ENCODE peak calls at places on chromosomes 11 and 22, in seven cellular contexts. Q is HFF-Myc, T is GM20000, E is tibial artery, N is brain microvascular endothelial cell, L is RWPE1, I is AG04450. K is an unnamed sample.

GRCh38 chr22:49825436-49825835 is 2.2 kb downstream of the BRD1 start:
- DNase-seq in Q (no peak), T (no peak), E (no peak), N (peak), L (no peak), I (no peak), K (no peak)

GRCh38 chr11:111439905-111440304 is 60.8 kb upstream of the POU2AF1 start:
- DNase-seq in Q (no peak), T (no peak), E (no peak), N (no peak), L (no peak), I (no peak), K (no peak)

GRCh38 chr11:332651-333480 is 12.2 kb upstream of the IFITM3 start:
- DNase-seq in Q (no peak), T (no peak), E (no peak), N (no peak), L (no peak), I (no peak), K (no peak)

GRCh38 chr22:26753125-26753862 is 95.9 kb downstream of the MIAT start:
- DNase-seq in Q (no peak), T (no peak), E (no peak), N (no peak), L (no peak), I (no peak), K (no peak)

GRCh38 chr11:9568161-9568853 is 5.2 kb upstream of the WEE1 start:
- DNase-seq in Q (no peak), T (no peak), E (no peak), N (no peak), L (no peak), I (no peak), K (no peak)

GRCh38 chr22:20479612-20480196 is 15.9 kb downstream of the KLHL22 start:
- DNase-seq in Q (no peak), T (no peak), E (no peak), N (no peak), L (no peak), I (no peak), K (no peak)

GRCh38 chr11:84465040-84465439 is 1162.1 kb downstream of the DLG2 start:
- DNase-seq in Q (no peak), T (no peak), E (no peak), N (no peak), L (no peak), I (no peak), K (no peak)

GRCh38 chr22:24208012-24208749 is 26.9 kb downstream of the SUSD2 start:
- DNase-seq in Q (peak), T (no peak), E (peak), N (peak), L (peak), I (peak), K (peak)

GRCh38 chr22:35413624-35414023 is 13.7 kb downstream of the MCM5 start:
- DNase-seq in Q (no peak), T (no peak), E (no peak), N (no peak), L (no peak), I (no peak), K (no peak)

GRCh38 chr11:3127706-3128355 is 37.3 kb downstream of the OSBPL5 start:
- DNase-seq in Q (no peak), T (no peak), E (no peak), N (no peak), L (no peak), I (no peak), K (no peak)

GRCh38 chr22:45077286-45077685 is 67.5 kb upstream of the PHF21B start:
- DNase-seq in Q (no peak), T (no peak), E (no peak), N (no peak), L (no peak), I (no peak), K (no peak)

GRCh38 chr11:7444582-7444981 is 40.7 kb upstream of the OLFML1 start:
- DNase-seq in Q (no peak), T (no peak), E (no peak), N (no peak), L (no peak), I (no peak), K (no peak)

GRCh38 chr11:128503231-128503991 is 83.9 kb downstream of the ETS1 start:
- DNase-seq in Q (peak), T (no peak), E (no peak), N (peak), L (peak), I (peak), K (no peak)

GRCh38 chr22:34055525-34056200 is 135.4 kb upstream of the LARGE1 start:
- DNase-seq in Q (no peak), T (no peak), E (no peak), N (no peak), L (no peak), I (no peak), K (no peak)

GRCh38 chr11:124402326-124402922 is 3.6 kb upstream of the OR8B3 start:
- DNase-seq in Q (peak), T (peak), E (peak), N (peak), L (peak), I (peak), K (peak)

GRCh38 chr11:120807414-120808150 is 216.3 kb upstream of the TBCEL start:
- DNase-seq in Q (peak), T (no peak), E (no peak), N (peak), L (peak), I (peak), K (peak)

GRCh38 chr22:31210830-31211503 is 1.1 kb upstream of the LIMK2 start:
- DNase-seq in Q (no peak), T (no peak), E (peak), N (no peak), L (no peak), I (no peak), K (no peak)

GRCh38 chr11:69636512-69636866 is 4.5 kb upstream of the CCND1 start:
- DNase-seq in Q (peak), T (no peak), E (peak), N (peak), L (no peak), I (peak), K (peak)

GRCh38 chr22:28799834-28800307 is 498 bp downstream of the XBP1 start:
- DNase-seq in Q (no peak), T (peak), E (peak), N (peak), L (peak), I (peak), K (peak)

GRCh38 chr11:97979741-97980140 is 1041.0 kb upstream of the CNTN5 start:
- DNase-seq in Q (no peak), T (no peak), E (no peak), N (no peak), L (no peak), I (no peak), K (no peak)

GRCh38 chr11:65871811-65872548 is 620 bp downstream of the EFEMP2 start:
- DNase-seq in Q (no peak), T (no peak), E (no peak), N (peak), L (no peak), I (no peak), K (no peak)

GRCh38 chr11:61111786-61112517 is 9.7 kb downstream of the CD5 start:
- DNase-seq in Q (no peak), T (no peak), E (no peak), N (no peak), L (no peak), I (no peak), K (no peak)

GRCh38 chr11:47410404-47411264 is 2.2 kb downstream of the SLC39A13 start:
- DNase-seq in Q (no peak), T (no peak), E (no peak), N (no peak), L (no peak), I (no peak), K (no peak)

GRCh38 chr11:10906521-10906920 is 48.7 kb upstream of the ZBED5 start:
- DNase-seq in Q (no peak), T (no peak), E (no peak), N (peak), L (no peak), I (no peak), K (no peak)

GRCh38 chr22:39415506-39415905 is 15.9 kb downstream of the TAB1 start:
- DNase-seq in Q (no peak), T (no peak), E (no peak), N (no peak), L (no peak), I (no peak), K (no peak)

GRCh38 chr11:7353100-7353499 is 101.4 kb downstream of the SYT9 start:
- DNase-seq in Q (no peak), T (peak), E (no peak), N (peak), L (no peak), I (no peak), K (peak)

GRCh38 chr11:126578426-126578825 is 222.9 kb downstream of the ST3GAL4 start:
- DNase-seq in Q (no peak), T (no peak), E (no peak), N (no peak), L (no peak), I (no peak), K (no peak)

GRCh38 chr11:126578021-126578420 is 222.5 kb downstream of the ST3GAL4 start:
- DNase-seq in Q (no peak), T (no peak), E (no peak), N (no peak), L (no peak), I (no peak), K (no peak)

GRCh38 chr11:126570489-126570888 is 215.0 kb downstream of the ST3GAL4 start:
- DNase-seq in Q (no peak), T (no peak), E (no peak), N (no peak), L (no peak), I (no peak), K (no peak)

GRCh38 chr11:126575849-126576248 is 220.4 kb downstream of the ST3GAL4 start:
- DNase-seq in Q (no peak), T (no peak), E (no peak), N (no peak), L (no peak), I (no peak), K (no peak)

GRCh38 chr11:126573325-126574076 is 218.0 kb downstream of the ST3GAL4 start:
- DNase-seq in Q (no peak), T (no peak), E (no peak), N (no peak), L (no peak), I (no peak), K (no peak)
- TF ChIP-seq CTCF in Q (peak), T (no peak), E (no peak), N (peak), L (no peak), I (peak), K (peak)

GRCh38 chr22:48379371-48379770 is 1448.3 kb downstream of the BRD1 start:
- DNase-seq in Q (no peak), T (no peak), E (no peak), N (no peak), L (no peak), I (no peak), K (no peak)
- TF ChIP-seq CTCF in Q (no peak), T (no peak), E (no peak), N (no peak), L (no peak), I (no peak), K (no peak)

GRCh38 chr11:5267033-5267563 is 2.6 kb downstream of the HBE1 start:
- DNase-seq in Q (no peak), T (no peak), E (no peak), N (no peak), L (no peak), I (no peak), K (no peak)
- TF ChIP-seq CTCF in Q (no peak), T (no peak), E (no peak), N (no peak), L (no peak), I (no peak), K (no peak)

DNA sequence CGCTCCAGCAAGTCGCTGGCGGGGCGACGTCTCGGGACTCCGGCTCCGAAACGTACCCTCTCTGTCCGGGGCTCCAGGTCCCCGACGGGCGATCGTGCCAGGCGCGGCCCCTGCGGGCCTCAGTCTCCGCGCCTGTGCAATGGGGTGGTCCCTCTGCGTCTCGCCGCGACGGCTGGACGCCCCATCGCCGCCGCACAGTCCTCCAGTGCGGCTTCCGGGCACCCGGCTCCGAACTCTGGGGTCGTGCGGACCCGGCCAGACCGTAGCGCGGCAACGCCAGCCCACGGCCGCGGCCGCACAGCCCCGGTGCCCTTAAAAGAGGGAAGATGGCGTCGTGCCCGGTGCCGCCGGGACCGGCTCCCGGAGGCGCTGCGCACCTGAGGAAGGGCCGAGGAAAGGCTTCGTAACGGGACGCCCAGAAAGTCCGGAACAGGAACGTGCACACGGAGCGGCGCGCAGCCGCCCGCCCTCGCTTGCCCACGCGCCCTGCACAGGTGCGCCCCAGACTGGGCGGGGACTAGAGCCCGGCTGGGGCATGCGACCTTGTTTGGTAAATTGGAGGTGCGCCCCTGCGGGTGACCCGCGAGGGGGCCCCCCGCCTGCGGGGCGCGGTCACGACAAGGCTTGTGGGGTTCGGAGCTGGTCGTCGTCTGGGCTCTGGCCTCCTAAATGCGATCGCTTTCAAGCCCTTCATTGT is 525 bp downstream of the BIK start:
- DNase-seq in Q (no peak), T (peak), E (no peak), N (no peak), L (no peak), I (no peak), K (no peak)
- TF ChIP-seq CTCF in Q (no peak), T (no peak), E (no peak), N (no peak), L (no peak), I (no peak), K (no peak)

GRCh38 chr11:35618497-35619029 is 303 bp downstream of the FJX1 start:
- DNase-seq in Q (no peak), T (peak), E (no peak), N (no peak), L (peak), I (no peak), K (no peak)
- TF ChIP-seq CTCF in Q (no peak), T (no peak), E (no peak), N (no peak), L (no peak), I (peak), K (no peak)

DNA sequence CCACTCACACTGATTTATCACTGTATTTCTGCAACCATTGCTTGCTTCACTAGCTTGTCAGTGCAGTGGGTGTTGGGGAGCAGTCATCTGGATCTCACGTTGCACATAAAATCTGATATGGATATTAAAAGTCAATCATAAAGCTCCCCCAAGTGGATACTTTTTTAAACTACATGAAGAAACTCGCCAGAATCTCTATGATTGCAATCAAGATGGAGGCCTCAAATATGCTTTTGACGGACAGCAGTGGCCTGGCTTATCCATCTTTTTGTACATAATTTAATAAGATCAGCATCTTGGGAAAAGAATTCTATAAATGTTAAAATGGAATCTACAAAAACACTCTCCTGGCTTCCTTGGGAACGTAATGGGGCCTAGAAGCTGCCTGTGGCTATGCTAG is 137.7 kb downstream of the WT1 start:
- DNase-seq in Q (peak), T (peak), E (no peak), N (peak), L (peak), I (no peak), K (no peak)
- TF ChIP-seq CTCF in Q (no peak), T (no peak), E (no peak), N (peak), L (peak), I (peak), K (peak)

GRCh38 chr11:13777341-13777985 is 109.0 kb downstream of the FAR1 start:
- DNase-seq in Q (no peak), T (no peak), E (no peak), N (no peak), L (no peak), I (no peak), K (no peak)

GRCh38 chr11:13778345-13778744 is 109.9 kb downstream of the FAR1 start:
- DNase-seq in Q (no peak), T (no peak), E (no peak), N (no peak), L (no peak), I (no peak), K (no peak)

GRCh38 chr11:13772223-13773046 is 104.0 kb downstream of the FAR1 start:
- DNase-seq in Q (peak), T (peak), E (no peak), N (peak), L (peak), I (peak), K (peak)

GRCh38 chr11:13775471-13775870 is 107.0 kb downstream of the FAR1 start:
- DNase-seq in Q (no peak), T (no peak), E (no peak), N (no peak), L (no peak), I (no peak), K (no peak)

GRCh38 chr11:13776134-13776815 is 107.8 kb downstream of the FAR1 start:
- DNase-seq in Q (no peak), T (no peak), E (no peak), N (no peak), L (no peak), I (no peak), K (no peak)
- TF ChIP-seq CTCF in Q (peak), T (no peak), E (no peak), N (peak), L (no peak), I (no peak), K (peak)

GRCh38 chr11:133930053-133930766 is 26.6 kb downstream of the IGSF9B start:
- DNase-seq in Q (no peak), T (no peak), E (no peak), N (no peak), L (no peak), I (no peak), K (no peak)

GRCh38 chr11:133931449-133932060 is 25.2 kb downstream of the IGSF9B start:
- DNase-seq in Q (no peak), T (no peak), E (no peak), N (no peak), L (no peak), I (no peak), K (no peak)

GRCh38 chr11:133928628-133929059 is 28.1 kb downstream of the IGSF9B start:
- DNase-seq in Q (no peak), T (no peak), E (no peak), N (no peak), L (peak), I (no peak), K (no peak)

GRCh38 chr11:133929401-133930052 is 27.2 kb downstream of the IGSF9B start:
- DNase-seq in Q (no peak), T (no peak), E (no peak), N (no peak), L (no peak), I (no peak), K (no peak)

DNA sequence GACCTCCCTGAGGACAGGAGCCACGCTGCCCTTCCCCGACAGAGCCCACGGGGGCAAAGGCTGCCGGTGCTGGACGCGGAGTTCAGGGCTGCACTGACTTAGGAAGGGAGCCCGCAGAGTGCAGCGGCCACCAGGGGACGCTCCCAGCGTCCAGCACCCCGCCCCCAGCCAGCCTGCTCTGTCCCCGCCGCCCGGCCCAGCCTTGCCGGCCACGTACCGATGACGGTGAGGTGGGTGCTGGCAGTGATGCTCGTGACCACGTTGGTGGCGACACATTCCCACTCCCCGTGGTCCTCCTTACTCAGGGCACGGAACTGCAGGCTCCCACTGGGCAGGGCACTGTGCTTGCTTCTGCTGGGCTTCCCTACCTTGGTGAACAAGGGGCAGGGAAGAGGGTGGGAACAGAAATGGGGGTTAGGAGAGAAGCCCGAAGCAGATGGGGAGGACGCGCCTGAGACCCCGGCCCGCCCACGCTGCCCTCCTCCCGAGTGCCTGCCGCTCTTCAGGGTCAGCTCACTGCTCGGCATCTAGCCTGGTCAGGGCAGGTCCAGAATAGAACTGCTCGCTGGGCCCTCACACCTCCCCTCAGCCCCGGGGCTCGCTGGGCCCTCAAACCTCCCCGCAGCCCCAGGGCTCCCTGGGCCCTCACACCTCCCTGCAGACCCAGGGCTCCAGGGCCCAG is 25.9 kb downstream of the IGSF9B start:
- DNase-seq in Q (no peak), T (no peak), E (no peak), N (no peak), L (no peak), I (no peak), K (no peak)
- TF ChIP-seq CTCF in Q (peak), T (no peak), E (peak), N (peak), L (peak), I (peak), K (peak)

DNA sequence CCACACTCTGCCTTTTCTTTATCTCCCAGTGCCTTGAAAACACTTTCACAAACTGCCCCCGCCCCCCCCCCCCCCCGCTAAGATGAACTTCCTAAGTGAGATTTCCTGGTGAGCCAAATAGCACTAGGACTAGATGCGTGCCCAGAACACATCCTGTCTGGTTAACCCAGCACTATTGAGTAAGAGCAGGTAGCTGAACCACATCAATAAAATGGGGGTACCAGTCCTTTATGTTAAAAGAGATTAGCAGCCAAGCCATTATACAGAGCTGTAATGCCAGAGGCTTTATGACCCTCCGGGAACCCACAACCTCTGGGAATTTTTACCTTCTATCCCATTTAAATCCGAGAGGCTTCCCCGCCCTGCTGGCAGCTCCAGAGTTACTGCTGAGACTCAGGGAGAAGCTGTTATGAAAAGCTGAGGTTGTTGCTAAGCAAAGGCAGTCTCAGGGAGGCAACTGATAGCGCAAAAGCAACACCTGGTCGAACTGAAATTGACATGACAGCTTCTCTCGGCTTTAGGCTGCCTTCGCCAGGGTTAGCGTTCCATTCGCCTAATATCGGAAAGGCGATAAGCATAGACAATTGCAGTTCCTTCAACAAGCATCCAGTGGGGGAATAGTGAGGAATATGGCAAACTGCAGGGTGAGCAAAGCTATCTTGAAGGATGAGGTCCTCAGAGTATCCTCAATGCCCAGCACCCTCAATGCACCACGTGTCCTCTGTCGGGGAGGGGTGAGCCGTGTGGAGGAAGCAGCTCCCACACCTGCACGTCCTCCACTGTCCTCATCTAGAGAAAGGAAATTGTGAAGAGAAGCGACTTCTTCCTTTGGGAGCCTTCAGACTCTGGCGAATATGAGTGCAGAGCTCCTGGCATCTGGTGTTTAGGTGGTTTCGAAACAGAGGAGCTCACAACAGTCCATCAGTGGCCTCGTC is 977.0 kb downstream of the NTM start:
- DNase-seq in Q (no peak), T (no peak), E (no peak), N (no peak), L (no peak), I (no peak), K (no peak)
- TF ChIP-seq CTCF in Q (no peak), T (no peak), E (no peak), N (no peak), L (no peak), I (no peak), K (no peak)

K was measured in AG09319.